ENCODE peak calls at places on chromosome 3, in seven cellular contexts. M is A549, I is natural killer cell, A is KG1, Z is M059J, V is progenitor cell of endocrine pancreas, B is brain pericyte. E is an unnamed sample.

GRCh38 chr3:134803051-134803505 is 8.0 kb downstream of the EPHB1 start:
- DNase-seq in M (no peak), I (no peak), A (no peak), Z (no peak), V (no peak), B (no peak), E (no peak)

GRCh38 chr3:77699292-77699691 is 659.4 kb downstream of the ROBO2 start:
- DNase-seq in M (no peak), I (no peak), A (no peak), Z (no peak), V (no peak), B (no peak), E (no peak)

GRCh38 chr3:76561494-76562242 is 478.2 kb upstream of the ROBO2 start:
- DNase-seq in M (no peak), I (no peak), A (no peak), Z (no peak), V (no peak), B (no peak), E (no peak)

GRCh38 chr3:11559816-11560633 is 83.7 kb downstream of the VGLL4 start:
- DNase-seq in M (no peak), I (no peak), A (no peak), Z (no peak), V (no peak), B (no peak), E (no peak)

GRCh38 chr3:172635588-172635987 is 75.3 kb downstream of the NCEH1 start:
- DNase-seq in M (no peak), I (peak), A (no peak), Z (peak), V (no peak), B (no peak), E (peak)

GRCh38 chr3:113431811-113432210 is 9.5 kb downstream of the CFAP44 start:
- DNase-seq in M (no peak), I (no peak), A (no peak), Z (peak), V (no peak), B (no peak), E (peak)

GRCh38 chr3:171528102-171528501 is 67.9 kb upstream of the TNIK start:
- DNase-seq in M (no peak), I (no peak), A (no peak), Z (no peak), V (no peak), B (no peak), E (peak)

GRCh38 chr3:49329201-49329600 is 10.7 kb downstream of the USP4 start:
- DNase-seq in M (no peak), I (no peak), A (no peak), Z (no peak), V (no peak), B (no peak), E (no peak)

GRCh38 chr3:31379598-31379997 is 153.1 kb upstream of the STT3B start:
- DNase-seq in M (no peak), I (no peak), A (no peak), Z (no peak), V (no peak), B (no peak), E (peak)

GRCh38 chr3:159548675-159549335 is 439.8 kb upstream of the IL12A start:
- DNase-seq in M (no peak), I (no peak), A (no peak), Z (peak), V (no peak), B (no peak), E (peak)

GRCh38 chr3:189652042-189652441 is 20.9 kb downstream of the TP63 start:
- DNase-seq in M (peak), I (no peak), A (no peak), Z (peak), V (peak), B (no peak), E (peak)

GRCh38 chr3:57557088-57557537 is 1.0 kb downstream of the PDE12 start:
- DNase-seq in M (peak), I (peak), A (no peak), Z (peak), V (no peak), B (no peak), E (peak)

GRCh38 chr3:194046995-194047681 is 88.8 kb upstream of the HES1 start:
- DNase-seq in M (no peak), I (no peak), A (peak), Z (no peak), V (no peak), B (no peak), E (peak)

GRCh38 chr3:20043398-20043797 is 3.2 kb downstream of the KAT2B start:
- DNase-seq in M (no peak), I (peak), A (peak), Z (peak), V (no peak), B (no peak), E (peak)

GRCh38 chr3:100020876-100021644 is 93.2 kb downstream of the FILIP1L start:
- DNase-seq in M (no peak), I (no peak), A (no peak), Z (no peak), V (no peak), B (no peak), E (no peak)

GRCh38 chr3:38149701-38150100 is 11.2 kb downstream of the MYD88 start:
- DNase-seq in M (no peak), I (no peak), A (peak), Z (no peak), V (no peak), B (no peak), E (no peak)

GRCh38 chr3:44883999-44884431 is 9.6 kb downstream of the TGM4 start:
- DNase-seq in M (peak), I (no peak), A (no peak), Z (peak), V (no peak), B (peak), E (peak)

GRCh38 chr3:117234321-117234720 is 524.7 kb downstream of the TUSC7 start:
- DNase-seq in M (no peak), I (no peak), A (no peak), Z (no peak), V (no peak), B (no peak), E (no peak)

GRCh38 chr3:123986427-123986826 is 5.5 kb downstream of the ROPN1 start:
- DNase-seq in M (no peak), I (no peak), A (no peak), Z (no peak), V (no peak), B (no peak), E (no peak)

GRCh38 chr3:12662593-12663310 is 1.2 kb downstream of the RAF1 start:
- DNase-seq in M (peak), I (peak), A (peak), Z (peak), V (peak), B (no peak), E (peak)

GRCh38 chr3:99570061-99570460 is 68.3 kb upstream of the COL8A1 start:
- DNase-seq in M (no peak), I (no peak), A (no peak), Z (no peak), V (no peak), B (no peak), E (no peak)

GRCh38 chr3:98730338-98730737 is 32.8 kb upstream of the ST3GAL6 start:
- DNase-seq in M (no peak), I (no peak), A (no peak), Z (peak), V (no peak), B (no peak), E (no peak)

GRCh38 chr3:24263069-24263668 is 231.5 kb downstream of the THRB start:
- DNase-seq in M (no peak), I (no peak), A (no peak), Z (no peak), V (no peak), B (no peak), E (no peak)

GRCh38 chr3:116112686-116113085 is 332.6 kb downstream of the LSAMP start:
- DNase-seq in M (no peak), I (no peak), A (no peak), Z (no peak), V (no peak), B (no peak), E (peak)

GRCh38 chr3:42802876-42803799 is 1.2 kb downstream of the HIGD1A start:
- DNase-seq in M (no peak), I (no peak), A (no peak), Z (no peak), V (no peak), B (no peak), E (no peak)

GRCh38 chr3:117439812-117440211 is 730.2 kb downstream of the TUSC7 start:
- DNase-seq in M (peak), I (no peak), A (no peak), Z (no peak), V (no peak), B (no peak), E (peak)

GRCh38 chr3:125513490-125514115 is 6.4 kb downstream of the SNX4 start:
- DNase-seq in M (no peak), I (no peak), A (no peak), Z (no peak), V (no peak), B (no peak), E (no peak)

GRCh38 chr3:129305592-129306091 is 27.0 kb downstream of the HMCES start:
- DNase-seq in M (no peak), I (no peak), A (no peak), Z (peak), V (peak), B (no peak), E (peak)

GRCh38 chr3:124793054-124793740 is 62.9 kb downstream of the UMPS start:
- DNase-seq in M (no peak), I (no peak), A (no peak), Z (no peak), V (no peak), B (no peak), E (peak)

GRCh38 chr3:47855461-47856383 is 52.8 kb downstream of the DHX30 start:
- DNase-seq in M (no peak), I (no peak), A (no peak), Z (no peak), V (no peak), B (no peak), E (no peak)

GRCh38 chr3:67018105-67018788 is 20.1 kb downstream of the KBTBD8 start:
- DNase-seq in M (peak), I (no peak), A (peak), Z (peak), V (no peak), B (no peak), E (peak)

GRCh38 chr3:4398906-4399305 is 68.2 kb downstream of the SUMF1 start:
- DNase-seq in M (no peak), I (no peak), A (no peak), Z (no peak), V (no peak), B (no peak), E (no peak)

GRCh38 chr3:53195602-53196574 is 34.9 kb downstream of the PRKCD start:
- DNase-seq in M (peak), I (peak), A (peak), Z (no peak), V (peak), B (no peak), E (peak)

GRCh38 chr3:39981547-39982184 is 172.3 kb downstream of the MYRIP start:
- DNase-seq in M (no peak), I (no peak), A (no peak), Z (no peak), V (no peak), B (no peak), E (no peak)